ENCODE peak calls at places on chromosomes 16 and 17, in nine cellular contexts. L is GM06990, R is foreskin fibroblast, F is lung, H is suprapubic skin, D is bronchial epithelial cell, Z is brain microvascular endothelial cell, G is PC-9, I is RWPE2. Q is an unnamed sample.

GRCh38 chr16:15743657-15744056 is 93.6 kb downstream of the NDE1 start:
- DNase-seq in L (no peak), R (no peak), F (no peak), H (no peak), D (no peak), Z (no peak), G (no peak), I (no peak), Q (no peak)

GRCh38 chr17:75827291-75828050 is 16.7 kb downstream of the UNC13D start:
- DNase-seq in L (peak; percentile 70), R (peak; percentile 71), F (peak; percentile 51), H (peak; percentile 86), D (no peak), Z (peak; percentile 56), G (no peak), I (peak; percentile 68), Q (peak; percentile 15)

GRCh38 chr16:12092347-12092882 is 115.9 kb downstream of the SNX29 start:
- DNase-seq in L (no peak), R (peak; percentile 96), F (peak; percentile 55), H (no peak), D (peak; percentile 20), Z (peak; percentile 65), G (peak; percentile 58), I (peak; percentile 19), Q (peak; percentile 97)

GRCh38 chr17:67488161-67488560 is 111.1 kb downstream of the PITPNC1 start:
- DNase-seq in L (no peak), R (no peak), F (no peak), H (peak; percentile 68), D (no peak), Z (no peak), G (no peak), I (no peak), Q (no peak)

GRCh38 chr17:64081802-64082799 is 47.8 kb downstream of the ERN1 start:
- DNase-seq in L (peak; percentile 25), R (peak; percentile 86), F (no peak), H (no peak), D (peak; percentile 98), Z (peak; percentile 33), G (peak; percentile 99), I (no peak), Q (no peak)

GRCh38 chr16:2194166-2194834 is 2.1 kb downstream of the CASKIN1 start:
- DNase-seq in L (no peak), R (peak; percentile 76), F (no peak), H (no peak), D (no peak), Z (peak; percentile 37), G (peak; percentile 71), I (peak; percentile 91), Q (no peak)

GRCh38 chr17:50263293-50264262 is 10.7 kb upstream of the TMEM92 start:
- DNase-seq in L (no peak), R (no peak), F (no peak), H (no peak), D (no peak), Z (no peak), G (peak; percentile 21), I (peak; percentile 45), Q (no peak)

GRCh38 chr17:74547736-74548135 is 1.8 kb upstream of the CD300C start:
- DNase-seq in L (no peak), R (no peak), F (no peak), H (no peak), D (no peak), Z (no peak), G (no peak), I (no peak), Q (no peak)

GRCh38 chr16:15427648-15428239 is 6.6 kb upstream of the BMERB1 start:
- DNase-seq in L (no peak), R (peak; percentile 91), F (peak; percentile 54), H (peak; percentile 76), D (peak; percentile 49), Z (peak; percentile 82), G (no peak), I (no peak), Q (peak; percentile 76)

GRCh38 chr16:64657316-64658011 is 464.4 kb downstream of the CDH11 start:
- DNase-seq in L (no peak), R (no peak), F (no peak), H (no peak), D (peak; percentile 77), Z (peak; percentile 91), G (no peak), I (no peak), Q (peak; percentile 38)

GRCh38 chr16:82736161-82736697 is 109.5 kb downstream of the CDH13 start:
- DNase-seq in L (peak; percentile 12), R (no peak), F (no peak), H (no peak), D (no peak), Z (no peak), G (no peak), I (no peak), Q (no peak)

GRCh38 chr16:67429053-67429798 is 1.7 kb upstream of the HSD11B2 start:
- DNase-seq in L (no peak), R (no peak), F (no peak), H (no peak), D (no peak), Z (no peak), G (no peak), I (no peak), Q (no peak)

GRCh38 chr16:50305441-50306061 is 39.2 kb downstream of the ADCY7 start:
- DNase-seq in L (no peak), R (no peak), F (no peak), H (peak; percentile 55), D (no peak), Z (no peak), G (no peak), I (peak; percentile 59), Q (no peak)

GRCh38 chr17:49779730-49780220 is 8.7 kb upstream of the KAT7 start:
- DNase-seq in L (no peak), R (peak; percentile 85), F (no peak), H (no peak), D (peak; percentile 84), Z (peak; percentile 67), G (peak; percentile 55), I (no peak), Q (peak; percentile 79)

GRCh38 chr16:56315955-56316354 is 109.4 kb downstream of the AMFR start:
- DNase-seq in L (no peak), R (no peak), F (no peak), H (no peak), D (no peak), Z (no peak), G (no peak), I (no peak), Q (no peak)

GRCh38 chr16:363110-364090 is 6.9 kb downstream of the MRPL28 start:
- DNase-seq in L (no peak), R (no peak), F (no peak), H (peak; percentile 60), D (no peak), Z (no peak), G (no peak), I (peak; percentile 66), Q (no peak)

GRCh38 chr16:55647343-55647742 is 8.4 kb upstream of the SLC6A2 start:
- DNase-seq in L (no peak), R (no peak), F (no peak), H (no peak), D (no peak), Z (no peak), G (no peak), I (no peak), Q (no peak)

DNA sequence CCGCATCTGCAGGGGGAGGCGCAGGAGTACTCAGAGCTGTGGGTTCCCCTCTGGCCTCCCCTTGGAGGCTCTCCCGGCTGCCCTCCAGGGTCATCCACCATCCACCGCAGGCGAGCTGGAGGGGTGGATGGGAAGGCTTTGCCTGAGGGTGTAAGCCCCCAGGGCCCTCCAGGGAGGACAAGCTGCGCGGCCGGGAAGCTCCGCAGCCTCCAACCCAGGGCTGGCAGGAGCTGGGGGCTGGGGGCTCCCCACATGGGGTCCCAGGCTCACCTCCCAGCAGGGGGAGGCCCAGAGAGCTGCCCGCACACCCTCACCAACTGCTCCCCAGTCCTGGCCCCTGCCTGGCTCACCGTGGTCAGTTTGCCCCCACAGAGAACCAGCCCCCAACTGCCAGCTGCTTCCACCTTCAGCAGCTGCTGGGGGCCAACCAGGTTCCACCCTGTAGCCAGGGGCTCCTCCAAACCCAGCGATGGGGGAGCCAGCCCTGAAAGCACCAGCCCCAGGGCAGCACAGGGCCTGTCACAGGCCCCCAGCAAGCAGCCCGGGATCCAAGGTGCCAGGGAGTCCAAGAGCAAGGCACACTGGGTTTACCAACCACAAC is 19.8 kb upstream of the CHMP6 start:
- DNase-seq in L (peak; percentile 6), R (no peak), F (no peak), H (no peak), D (no peak), Z (no peak), G (no peak), I (no peak), Q (no peak)
- TF ChIP-seq CTCF in L (no peak), R (no peak), F (no peak), H (no peak), D (no peak), Z (no peak), G (no peak), I (no peak), Q (no peak)

DNA sequence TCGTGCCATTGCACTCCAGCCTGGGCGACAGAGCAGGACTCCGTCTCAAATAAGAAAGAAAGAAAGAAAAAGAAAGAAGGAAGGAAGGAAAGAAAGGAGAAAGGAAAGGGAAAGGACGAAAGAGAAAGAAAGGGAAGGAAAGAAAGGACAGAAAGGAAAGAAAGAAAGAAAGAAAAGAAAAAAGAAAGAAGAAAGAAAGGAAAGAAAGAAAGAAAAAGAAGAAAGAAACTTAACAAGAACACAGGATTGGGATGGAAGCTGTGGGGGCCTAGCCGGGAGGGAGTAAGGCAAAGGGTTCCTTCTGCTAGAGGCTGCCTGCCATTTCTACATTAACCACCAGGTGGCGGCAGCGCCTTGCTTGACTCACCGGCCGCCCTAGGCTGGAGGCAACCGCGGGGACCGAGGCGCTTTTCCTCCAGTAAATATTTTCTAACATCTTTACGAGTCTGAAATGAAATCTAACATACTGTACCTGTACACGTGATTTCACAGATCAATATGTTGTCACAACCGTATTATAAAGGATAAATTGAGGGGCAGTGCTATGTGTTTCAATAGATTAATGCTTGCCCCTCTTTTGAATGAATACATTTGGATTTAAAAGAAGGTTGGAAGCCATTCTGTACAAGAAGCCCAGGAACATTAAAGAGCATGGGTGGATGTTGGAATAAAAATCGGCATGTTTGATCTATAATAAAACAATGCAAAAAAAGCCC is 6.1 kb downstream of the GJD3 start:
- DNase-seq in L (no peak), R (peak; percentile 94), F (peak; percentile 89), H (peak; percentile 92), D (peak; percentile 64), Z (peak; percentile 85), G (peak; percentile 65), I (peak; percentile 79), Q (peak; percentile 58)
- H3K4me3 ChIP-seq in L (no peak overlapping the region), R (no peak overlapping the region), F (no peak overlapping the region), H (no peak overlapping the region), D (no peak overlapping the region), Z (peak overlapping the region; percentile 26), G (peak overlapping the region; percentile 44), I (no peak overlapping the region), Q (no peak overlapping the region)

GRCh38 chr16:86498155-86498651 is 12.1 kb upstream of the FOXF1 start:
- DNase-seq in L (no peak), R (no peak), F (no peak), H (no peak), D (no peak), Z (no peak), G (no peak), I (no peak), Q (no peak)
- TF ChIP-seq CTCF in L (no peak), R (peak; percentile 2), F (no peak), H (no peak), D (no peak), Z (peak; percentile 28), G (no peak), I (no peak), Q (peak; percentile 29)

GRCh38 chr16:85309656-85310587 is 197.7 kb upstream of the CIBAR2 start:
- DNase-seq in L (peak; percentile 55), R (no peak), F (no peak), H (no peak), D (no peak), Z (no peak), G (no peak), I (no peak), Q (no peak)
- H3K4me3 ChIP-seq in L (no peak overlapping the region), R (no peak overlapping the region), F (no peak overlapping the region), H (no peak overlapping the region), D (no peak overlapping the region), Z (no peak overlapping the region), G (no peak overlapping the region), I (no peak overlapping the region), Q (no peak overlapping the region)